ENCODE peak calls at places on chromosomes 16 and 17, in eight cellular contexts. I is lung; T is cardiac fibroblast; P is fibroblast of the aortic adventitia; E is GM18507; K is activated CD4-positive, alpha-beta T cell treated with anti-CD3 and anti-CD28 coated beads, Interleukin-2, amount 50 U/mL, for 48 hours; S is stimulated activated CD8-positive, alpha-beta memory T cell treated with anti-CD3 and anti-CD28 coated beads, Interleukin-4, amount 100 ng/mL, for 4 hours; M is activated naive CD4-positive, alpha-beta T cell treated with anti-CD3 and anti-CD28 coated beads for 36 hours. Z is an unnamed sample.

GRCh38 chr17:73498854-73499597 is 145.2 kb downstream of the SDK2 start:
- DNase-seq in K (no peak), P (no peak), I (no peak), T (no peak), E (no peak), S (no peak), M (no peak), Z (no peak)

GRCh38 chr16:10738231-10739077 is 5.2 kb upstream of the NUBP1 start:
- DNase-seq in K (peak), E (peak), T (peak), I (peak), S (no peak), P (peak), M (peak), Z (peak)

GRCh38 chr16:46929378-46930332 is 43.8 kb downstream of the DNAJA2 start:
- DNase-seq in E (peak), I (peak), K (peak), M (peak), P (peak), S (peak), T (peak), Z (peak)

GRCh38 chr16:77531741-77532140 is 96.9 kb upstream of the ADAMTS18 start:
- DNase-seq in K (no peak), I (no peak), E (no peak), P (peak), M (no peak), S (no peak), T (peak), Z (no peak)

GRCh38 chr16:56931253-56931768 is 631 bp upstream of the HERPUD1 start:
- DNase-seq in I (no peak), P (no peak), K (peak), E (no peak), T (no peak), M (peak), S (no peak), Z (peak)

GRCh38 chr17:34757106-34757505 is 177.7 kb downstream of the TMEM132E start:
- DNase-seq in P (no peak), K (no peak), E (no peak), S (no peak), T (no peak), M (no peak), I (no peak), Z (no peak)

GRCh38 chr17:8105957-8106398 is 12.3 kb downstream of the ALOXE3 start:
- DNase-seq in P (peak), M (no peak), E (no peak), T (peak), I (no peak), S (no peak), K (no peak), Z (no peak)

GRCh38 chr17:17837966-17838962 is 1.5 kb upstream of the SREBF1 start:
- DNase-seq in S (no peak), M (peak), E (no peak), I (peak), P (peak), K (no peak), T (peak), Z (no peak)

Z was measured in posterior vena cava.